ENCODE peak calls at places on chromosomes 7 and 10, in nine cellular contexts. One of them, this sample, is unnamed.
A peak's percentile ranks its signal among the peaks of the same experiment; 100 is the strongest.

GRCh38 chr10:71342850-71343773 is 24.1 kb downstream of the SLC29A3 start:
- DNase-seq in SJSA1: no peak
- DNase-seq in activated effector memory CD4-positive, alpha-beta T cell treated with Interleukin-2 at 50 U/mL for 16 hours: no peak
- DNase-seq in EH: peak; percentile 22
- DNase-seq in aorta: no peak
- DNase-seq in M059J: no peak
- DNase-seq in iPS DF 6.9: no peak
- DNase-seq in astrocyte of the spinal cord: peak; percentile 5
- DNase-seq in NCI-H2029: no peak
- DNase-seq in this sample: no peak

GRCh38 chr10:6667679-6668270 is 87.7 kb upstream of the PRKCQ start:
- DNase-seq in SJSA1: no peak
- DNase-seq in iPS DF 6.9: no peak
- DNase-seq in astrocyte of the spinal cord: peak; percentile 45
- DNase-seq in M059J: peak; percentile 34
- DNase-seq in NCI-H2029: no peak
- DNase-seq in activated effector memory CD4-positive, alpha-beta T cell treated with Interleukin-2 at 50 U/mL for 16 hours: no peak
- DNase-seq in EH: peak; percentile 28
- DNase-seq in aorta: no peak
- DNase-seq in this sample: no peak

GRCh38 chr10:44969854-44970253 is 8.8 kb downstream of the DEPP1 start:
- DNase-seq in iPS DF 6.9: no peak
- DNase-seq in NCI-H2029: no peak
- DNase-seq in M059J: no peak
- DNase-seq in SJSA1: no peak
- DNase-seq in aorta: peak; percentile 67
- DNase-seq in astrocyte of the spinal cord: no peak
- DNase-seq in activated effector memory CD4-positive, alpha-beta T cell treated with Interleukin-2 at 50 U/mL for 16 hours: no peak
- DNase-seq in EH: no peak
- DNase-seq in this sample: no peak

GRCh38 chr7:29337628-29338116 is 143.1 kb downstream of the CHN2 start:
- DNase-seq in iPS DF 6.9: no peak
- DNase-seq in EH: no peak
- DNase-seq in M059J: peak; percentile 5
- DNase-seq in activated effector memory CD4-positive, alpha-beta T cell treated with Interleukin-2 at 50 U/mL for 16 hours: no peak
- DNase-seq in SJSA1: no peak
- DNase-seq in aorta: no peak
- DNase-seq in astrocyte of the spinal cord: no peak
- DNase-seq in NCI-H2029: no peak
- DNase-seq in this sample: no peak

GRCh38 chr7:116859323-116859722 is 3.1 kb upstream of the CAPZA2 start:
- DNase-seq in EH: peak; percentile 74
- DNase-seq in iPS DF 6.9: no peak
- DNase-seq in NCI-H2029: peak; percentile 21
- DNase-seq in SJSA1: no peak
- DNase-seq in astrocyte of the spinal cord: peak; percentile 65
- DNase-seq in aorta: no peak
- DNase-seq in M059J: peak; percentile 80
- DNase-seq in activated effector memory CD4-positive, alpha-beta T cell treated with Interleukin-2 at 50 U/mL for 16 hours: no peak
- DNase-seq in this sample: peak; percentile 15

GRCh38 chr7:44990520-44991023 is 9.4 kb upstream of the CCM2 start:
- DNase-seq in M059J: peak; percentile 87
- DNase-seq in iPS DF 6.9: no peak
- DNase-seq in EH: peak; percentile 46
- DNase-seq in SJSA1: peak; percentile 87
- DNase-seq in aorta: no peak
- DNase-seq in astrocyte of the spinal cord: peak; percentile 81
- DNase-seq in NCI-H2029: no peak
- DNase-seq in activated effector memory CD4-positive, alpha-beta T cell treated with Interleukin-2 at 50 U/mL for 16 hours: no peak
- DNase-seq in this sample: no peak

GRCh38 chr10:83515001-83515400 is 624.3 kb upstream of the GHITM start:
- DNase-seq in iPS DF 6.9: no peak
- DNase-seq in astrocyte of the spinal cord: no peak
- DNase-seq in EH: no peak
- DNase-seq in NCI-H2029: no peak
- DNase-seq in activated effector memory CD4-positive, alpha-beta T cell treated with Interleukin-2 at 50 U/mL for 16 hours: no peak
- DNase-seq in aorta: no peak
- DNase-seq in SJSA1: no peak
- DNase-seq in M059J: no peak
- DNase-seq in this sample: no peak

GRCh38 chr10:98309366-98310355 is 41.7 kb upstream of the LOXL4 start:
- DNase-seq in iPS DF 6.9: no peak
- DNase-seq in NCI-H2029: no peak
- DNase-seq in M059J: peak; percentile 68
- DNase-seq in aorta: peak; percentile 91
- DNase-seq in astrocyte of the spinal cord: peak; percentile 83
- DNase-seq in SJSA1: peak; percentile 64
- DNase-seq in EH: peak; percentile 87
- DNase-seq in activated effector memory CD4-positive, alpha-beta T cell treated with Interleukin-2 at 50 U/mL for 16 hours: no peak
- DNase-seq in this sample: peak; percentile 46

GRCh38 chr7:36390199-36391090 is 783 bp downstream of the ANLN start:
- DNase-seq in astrocyte of the spinal cord: peak; percentile 92
- DNase-seq in M059J: peak; percentile 91
- DNase-seq in SJSA1: peak; percentile 87
- DNase-seq in EH: peak; percentile 90
- DNase-seq in aorta: peak; percentile 91
- DNase-seq in activated effector memory CD4-positive, alpha-beta T cell treated with Interleukin-2 at 50 U/mL for 16 hours: peak; percentile 32
- DNase-seq in iPS DF 6.9: peak; percentile 37
- DNase-seq in NCI-H2029: peak; percentile 72
- DNase-seq in this sample: peak; percentile 54

GRCh38 chr10:59098387-59098786 is 78.1 kb upstream of the PHYHIPL start:
- DNase-seq in SJSA1: peak; percentile 79
- DNase-seq in activated effector memory CD4-positive, alpha-beta T cell treated with Interleukin-2 at 50 U/mL for 16 hours: no peak
- DNase-seq in M059J: peak; percentile 53
- DNase-seq in iPS DF 6.9: no peak
- DNase-seq in NCI-H2029: no peak
- DNase-seq in EH: peak; percentile 67
- DNase-seq in astrocyte of the spinal cord: peak; percentile 53
- DNase-seq in aorta: no peak
- DNase-seq in this sample: no peak

GRCh38 chr7:7351832-7352231 is 169.5 kb downstream of the C1GALT1 start:
- DNase-seq in SJSA1: no peak
- DNase-seq in EH: no peak
- DNase-seq in iPS DF 6.9: peak; percentile 54
- DNase-seq in activated effector memory CD4-positive, alpha-beta T cell treated with Interleukin-2 at 50 U/mL for 16 hours: no peak
- DNase-seq in NCI-H2029: no peak
- DNase-seq in aorta: no peak
- DNase-seq in astrocyte of the spinal cord: no peak
- DNase-seq in M059J: no peak
- DNase-seq in this sample: no peak

GRCh38 chr10:120131183-120131582 is 238.7 kb downstream of the SEC23IP start:
- DNase-seq in SJSA1: no peak
- DNase-seq in astrocyte of the spinal cord: peak; percentile 32
- DNase-seq in M059J: peak; percentile 28
- DNase-seq in activated effector memory CD4-positive, alpha-beta T cell treated with Interleukin-2 at 50 U/mL for 16 hours: no peak
- DNase-seq in NCI-H2029: no peak
- DNase-seq in EH: peak; percentile 43
- DNase-seq in iPS DF 6.9: peak; percentile 68
- DNase-seq in aorta: no peak
- DNase-seq in this sample: no peak

GRCh38 chr10:118842826-118843624 is 88.3 kb upstream of the CACUL1 start:
- DNase-seq in iPS DF 6.9: no peak
- DNase-seq in aorta: peak; percentile 31
- DNase-seq in astrocyte of the spinal cord: no peak
- DNase-seq in NCI-H2029: no peak
- DNase-seq in EH: no peak
- DNase-seq in activated effector memory CD4-positive, alpha-beta T cell treated with Interleukin-2 at 50 U/mL for 16 hours: no peak
- DNase-seq in M059J: no peak
- DNase-seq in SJSA1: no peak
- DNase-seq in this sample: no peak

GRCh38 chr7:158955932-158956804 is 99.8 kb downstream of the DYNC2I1 start:
- DNase-seq in iPS DF 6.9: no peak
- DNase-seq in M059J: no peak
- DNase-seq in SJSA1: no peak
- DNase-seq in activated effector memory CD4-positive, alpha-beta T cell treated with Interleukin-2 at 50 U/mL for 16 hours: no peak
- DNase-seq in NCI-H2029: no peak
- DNase-seq in aorta: no peak
- DNase-seq in astrocyte of the spinal cord: no peak
- DNase-seq in EH: no peak
- DNase-seq in this sample: no peak

GRCh38 chr10:70652761-70653657 is 19.3 kb upstream of the ADAMTS14 start:
- DNase-seq in astrocyte of the spinal cord: peak; percentile 100
- DNase-seq in SJSA1: peak; percentile 45
- DNase-seq in NCI-H2029: no peak
- DNase-seq in iPS DF 6.9: no peak
- DNase-seq in EH: peak; percentile 99
- DNase-seq in aorta: peak; percentile 81
- DNase-seq in M059J: peak; percentile 97
- DNase-seq in activated effector memory CD4-positive, alpha-beta T cell treated with Interleukin-2 at 50 U/mL for 16 hours: no peak
- DNase-seq in this sample: no peak

GRCh38 chr7:99124236-99124635 is 19.7 kb downstream of the SMURF1 start:
- DNase-seq in astrocyte of the spinal cord: no peak
- DNase-seq in aorta: no peak
- DNase-seq in EH: no peak
- DNase-seq in NCI-H2029: no peak
- DNase-seq in SJSA1: no peak
- DNase-seq in iPS DF 6.9: no peak
- DNase-seq in activated effector memory CD4-positive, alpha-beta T cell treated with Interleukin-2 at 50 U/mL for 16 hours: no peak
- DNase-seq in M059J: no peak
- DNase-seq in this sample: no peak

GRCh38 chr7:73830872-73831655 is at the start of gene CLDN4:
- DNase-seq in activated effector memory CD4-positive, alpha-beta T cell treated with Interleukin-2 at 50 U/mL for 16 hours: no peak
- DNase-seq in SJSA1: no peak
- DNase-seq in M059J: no peak
- DNase-seq in EH: peak; percentile 23
- DNase-seq in iPS DF 6.9: no peak
- DNase-seq in NCI-H2029: peak; percentile 90
- DNase-seq in astrocyte of the spinal cord: no peak
- DNase-seq in aorta: no peak
- DNase-seq in this sample: peak; percentile 92

GRCh38 chr7:157996359-157997079 is 591.1 kb downstream of the PTPRN2 start:
- DNase-seq in aorta: peak; percentile 28
- DNase-seq in NCI-H2029: no peak
- DNase-seq in M059J: no peak
- DNase-seq in EH: no peak
- DNase-seq in SJSA1: no peak
- DNase-seq in iPS DF 6.9: no peak
- DNase-seq in astrocyte of the spinal cord: no peak
- DNase-seq in activated effector memory CD4-positive, alpha-beta T cell treated with Interleukin-2 at 50 U/mL for 16 hours: no peak
- DNase-seq in this sample: no peak

GRCh38 chr7:104943502-104944343 is 70.3 kb upstream of the KMT2E start:
- DNase-seq in aorta: no peak
- DNase-seq in astrocyte of the spinal cord: peak; percentile 71
- DNase-seq in NCI-H2029: peak; percentile 97
- DNase-seq in SJSA1: peak; percentile 26
- DNase-seq in activated effector memory CD4-positive, alpha-beta T cell treated with Interleukin-2 at 50 U/mL for 16 hours: peak; percentile 44
- DNase-seq in iPS DF 6.9: no peak
- DNase-seq in EH: no peak
- DNase-seq in M059J: peak; percentile 98
- DNase-seq in this sample: no peak

GRCh38 chr7:2732959-2733584 is 45.1 kb downstream of the AMZ1 start:
- DNase-seq in aorta: no peak
- DNase-seq in activated effector memory CD4-positive, alpha-beta T cell treated with Interleukin-2 at 50 U/mL for 16 hours: no peak
- DNase-seq in M059J: no peak
- DNase-seq in EH: peak; percentile 57
- DNase-seq in astrocyte of the spinal cord: peak; percentile 65
- DNase-seq in iPS DF 6.9: no peak
- DNase-seq in NCI-H2029: peak; percentile 32
- DNase-seq in SJSA1: no peak
- DNase-seq in this sample: peak; percentile 95

GRCh38 chr10:65900271-65900670 is 1025.6 kb upstream of the LRRTM3 start:
- DNase-seq in iPS DF 6.9: no peak
- DNase-seq in NCI-H2029: no peak
- DNase-seq in activated effector memory CD4-positive, alpha-beta T cell treated with Interleukin-2 at 50 U/mL for 16 hours: no peak
- DNase-seq in aorta: no peak
- DNase-seq in SJSA1: no peak
- DNase-seq in EH: no peak
- DNase-seq in astrocyte of the spinal cord: no peak
- DNase-seq in M059J: no peak
- DNase-seq in this sample: no peak

GRCh38 chr7:43379197-43379596 is 203.7 kb upstream of the STK17A start:
- DNase-seq in NCI-H2029: no peak
- DNase-seq in M059J: no peak
- DNase-seq in SJSA1: no peak
- DNase-seq in aorta: no peak
- DNase-seq in astrocyte of the spinal cord: no peak
- DNase-seq in EH: no peak
- DNase-seq in iPS DF 6.9: no peak
- DNase-seq in activated effector memory CD4-positive, alpha-beta T cell treated with Interleukin-2 at 50 U/mL for 16 hours: no peak
- DNase-seq in this sample: no peak

GRCh38 chr7:154553711-154554265 is 449.1 kb downstream of the PAXIP1 start:
- DNase-seq in astrocyte of the spinal cord: no peak
- DNase-seq in SJSA1: no peak
- DNase-seq in EH: no peak
- DNase-seq in iPS DF 6.9: no peak
- DNase-seq in activated effector memory CD4-positive, alpha-beta T cell treated with Interleukin-2 at 50 U/mL for 16 hours: no peak
- DNase-seq in aorta: no peak
- DNase-seq in NCI-H2029: no peak
- DNase-seq in M059J: no peak
- DNase-seq in this sample: no peak

GRCh38 chr10:84262190-84262956 is 17.5 kb downstream of the RGR start:
- DNase-seq in activated effector memory CD4-positive, alpha-beta T cell treated with Interleukin-2 at 50 U/mL for 16 hours: no peak
- DNase-seq in astrocyte of the spinal cord: no peak
- DNase-seq in SJSA1: no peak
- DNase-seq in EH: no peak
- DNase-seq in M059J: no peak
- DNase-seq in iPS DF 6.9: no peak
- DNase-seq in aorta: no peak
- DNase-seq in NCI-H2029: no peak
- DNase-seq in this sample: no peak

GRCh38 chr7:12701433-12701832 is 14.0 kb downstream of the ARL4A start:
- DNase-seq in SJSA1: no peak
- DNase-seq in aorta: no peak
- DNase-seq in iPS DF 6.9: no peak
- DNase-seq in NCI-H2029: no peak
- DNase-seq in EH: no peak
- DNase-seq in activated effector memory CD4-positive, alpha-beta T cell treated with Interleukin-2 at 50 U/mL for 16 hours: no peak
- DNase-seq in astrocyte of the spinal cord: no peak
- DNase-seq in M059J: peak; percentile 22
- DNase-seq in this sample: no peak

GRCh38 chr7:153381275-153382119 is 621.9 kb downstream of the ACTR3B start:
- DNase-seq in aorta: no peak
- DNase-seq in astrocyte of the spinal cord: no peak
- DNase-seq in NCI-H2029: peak; percentile 27
- DNase-seq in M059J: no peak
- DNase-seq in activated effector memory CD4-positive, alpha-beta T cell treated with Interleukin-2 at 50 U/mL for 16 hours: no peak
- DNase-seq in iPS DF 6.9: peak; percentile 11
- DNase-seq in SJSA1: no peak
- DNase-seq in EH: no peak
- DNase-seq in this sample: no peak

GRCh38 chr10:1367938-1368697 is 311.9 kb downstream of the WDR37 start:
- DNase-seq in SJSA1: no peak
- DNase-seq in EH: no peak
- DNase-seq in aorta: no peak
- DNase-seq in iPS DF 6.9: no peak
- DNase-seq in activated effector memory CD4-positive, alpha-beta T cell treated with Interleukin-2 at 50 U/mL for 16 hours: no peak
- DNase-seq in NCI-H2029: no peak
- DNase-seq in M059J: no peak
- DNase-seq in astrocyte of the spinal cord: no peak
- DNase-seq in this sample: no peak

GRCh38 chr10:37711617-37712488 is 145.6 kb downstream of the ZNF248 start:
- DNase-seq in activated effector memory CD4-positive, alpha-beta T cell treated with Interleukin-2 at 50 U/mL for 16 hours: no peak
- DNase-seq in M059J: no peak
- DNase-seq in EH: no peak
- DNase-seq in astrocyte of the spinal cord: no peak
- DNase-seq in aorta: no peak
- DNase-seq in NCI-H2029: no peak
- DNase-seq in SJSA1: no peak
- DNase-seq in iPS DF 6.9: no peak
- DNase-seq in this sample: no peak

GRCh38 chr10:93600861-93601773 is at the start of gene RBP4:
- DNase-seq in aorta: peak; percentile 86
- DNase-seq in EH: peak; percentile 21
- DNase-seq in astrocyte of the spinal cord: peak; percentile 28
- DNase-seq in iPS DF 6.9: no peak
- DNase-seq in SJSA1: peak; percentile 50
- DNase-seq in NCI-H2029: no peak
- DNase-seq in M059J: peak; percentile 35
- DNase-seq in activated effector memory CD4-positive, alpha-beta T cell treated with Interleukin-2 at 50 U/mL for 16 hours: no peak
- DNase-seq in this sample: no peak

GRCh38 chr7:45421826-45422225 is 152.3 kb upstream of the ADCY1 start:
- DNase-seq in activated effector memory CD4-positive, alpha-beta T cell treated with Interleukin-2 at 50 U/mL for 16 hours: no peak
- DNase-seq in SJSA1: no peak
- DNase-seq in aorta: no peak
- DNase-seq in iPS DF 6.9: no peak
- DNase-seq in EH: no peak
- DNase-seq in astrocyte of the spinal cord: no peak
- DNase-seq in M059J: no peak
- DNase-seq in NCI-H2029: no peak
- DNase-seq in this sample: no peak

GRCh38 chr10:22058195-22058594 is 54.7 kb upstream of the DNAJC1 start:
- DNase-seq in SJSA1: no peak
- DNase-seq in NCI-H2029: no peak
- DNase-seq in aorta: no peak
- DNase-seq in EH: no peak
- DNase-seq in M059J: no peak
- DNase-seq in iPS DF 6.9: no peak
- DNase-seq in astrocyte of the spinal cord: no peak
- DNase-seq in activated effector memory CD4-positive, alpha-beta T cell treated with Interleukin-2 at 50 U/mL for 16 hours: no peak
- DNase-seq in this sample: no peak

This sample was measured in LNCaP clone FGC.